ENCODE peak calls at places on chromosomes 6 and 20, in five cellular contexts. One of them, this sample, is unnamed.

GRCh38 chr6:62324817-62325216 is 38.8 kb upstream of the KHDRBS2 start:
- DNase-seq in caudate nucleus: no peak
- DNase-seq in fibroblast of the conjunctiva: no peak
- DNase-seq in activated CD4-positive, CD25-positive, alpha-beta regulatory T cell: no peak
- DNase-seq in colonic mucosa: no peak
- DNase-seq in this sample: no peak

GRCh38 chr6:129744201-129744879 is 34.4 kb upstream of the ARHGAP18 start:
- DNase-seq in caudate nucleus: no peak
- DNase-seq in fibroblast of the conjunctiva: peak; percentile 80
- DNase-seq in activated CD4-positive, CD25-positive, alpha-beta regulatory T cell: no peak
- DNase-seq in colonic mucosa: peak; percentile 23
- DNase-seq in this sample: peak; percentile 56

GRCh38 chr6:2047855-2048254 is 197.6 kb downstream of the GMDS start:
- DNase-seq in caudate nucleus: no peak
- DNase-seq in fibroblast of the conjunctiva: peak; percentile 10
- DNase-seq in activated CD4-positive, CD25-positive, alpha-beta regulatory T cell: no peak
- DNase-seq in colonic mucosa: no peak
- DNase-seq in this sample: no peak

GRCh38 chr6:14001329-14002012 is 76.7 kb downstream of the RNF182 start:
- DNase-seq in caudate nucleus: no peak
- DNase-seq in fibroblast of the conjunctiva: peak; percentile 73
- DNase-seq in activated CD4-positive, CD25-positive, alpha-beta regulatory T cell: no peak
- DNase-seq in colonic mucosa: no peak
- DNase-seq in this sample: peak; percentile 98

GRCh38 chr6:168116975-168117899 is 38.2 kb upstream of the FRMD1 start:
- DNase-seq in caudate nucleus: no peak
- DNase-seq in fibroblast of the conjunctiva: no peak
- DNase-seq in activated CD4-positive, CD25-positive, alpha-beta regulatory T cell: no peak
- DNase-seq in colonic mucosa: peak; percentile 40
- DNase-seq in this sample: no peak

GRCh38 chr20:2006452-2007381 is 12.9 kb upstream of the PDYN start:
- DNase-seq in caudate nucleus: peak; percentile 28
- DNase-seq in fibroblast of the conjunctiva: peak; percentile 9
- DNase-seq in activated CD4-positive, CD25-positive, alpha-beta regulatory T cell: no peak
- DNase-seq in colonic mucosa: no peak
- DNase-seq in this sample: no peak

GRCh38 chr6:109824105-109824504 is 133.0 kb downstream of the FIG4 start:
- DNase-seq in caudate nucleus: no peak
- DNase-seq in fibroblast of the conjunctiva: no peak
- DNase-seq in activated CD4-positive, CD25-positive, alpha-beta regulatory T cell: no peak
- DNase-seq in colonic mucosa: no peak
- DNase-seq in this sample: no peak

GRCh38 chr6:163309491-163310026 is 105.0 kb upstream of the QKI start:
- DNase-seq in caudate nucleus: no peak
- DNase-seq in fibroblast of the conjunctiva: no peak
- DNase-seq in activated CD4-positive, CD25-positive, alpha-beta regulatory T cell: no peak
- DNase-seq in colonic mucosa: no peak
- DNase-seq in this sample: no peak

GRCh38 chr6:157218371-157219198 is 104.7 kb downstream of the TMEM242 start:
- DNase-seq in caudate nucleus: no peak
- DNase-seq in fibroblast of the conjunctiva: no peak
- DNase-seq in activated CD4-positive, CD25-positive, alpha-beta regulatory T cell: no peak
- DNase-seq in colonic mucosa: peak; percentile 16
- DNase-seq in this sample: no peak

GRCh38 chr6:69974193-69974592 is 107.8 kb downstream of the COL19A1 start:
- DNase-seq in caudate nucleus: no peak
- DNase-seq in fibroblast of the conjunctiva: no peak
- DNase-seq in activated CD4-positive, CD25-positive, alpha-beta regulatory T cell: no peak
- DNase-seq in colonic mucosa: no peak
- DNase-seq in this sample: no peak

GRCh38 chr6:164185342-164185920 is 770.9 kb downstream of the QKI start:
- DNase-seq in caudate nucleus: no peak
- DNase-seq in fibroblast of the conjunctiva: no peak
- DNase-seq in activated CD4-positive, CD25-positive, alpha-beta regulatory T cell: no peak
- DNase-seq in colonic mucosa: no peak
- DNase-seq in this sample: no peak

GRCh38 chr20:46894971-46895905 is 595 bp downstream of the EYA2 start:
- DNase-seq in caudate nucleus: no peak
- DNase-seq in fibroblast of the conjunctiva: no peak
- DNase-seq in activated CD4-positive, CD25-positive, alpha-beta regulatory T cell: no peak
- DNase-seq in colonic mucosa: peak; percentile 50
- DNase-seq in this sample: no peak

GRCh38 chr6:55882731-55883595 is 7.6 kb upstream of the BMP5 start:
- DNase-seq in caudate nucleus: no peak
- DNase-seq in fibroblast of the conjunctiva: peak; percentile 79
- DNase-seq in activated CD4-positive, CD25-positive, alpha-beta regulatory T cell: no peak
- DNase-seq in colonic mucosa: no peak
- DNase-seq in this sample: peak; percentile 40

GRCh38 chr20:58640446-58640845 is 10.6 kb upstream of the STX16 start:
- DNase-seq in caudate nucleus: no peak
- DNase-seq in fibroblast of the conjunctiva: no peak
- DNase-seq in activated CD4-positive, CD25-positive, alpha-beta regulatory T cell: no peak
- DNase-seq in colonic mucosa: no peak
- DNase-seq in this sample: no peak

GRCh38 chr20:57470212-57470522 is 54.8 kb downstream of the CTCFL start:
- DNase-seq in caudate nucleus: no peak
- DNase-seq in fibroblast of the conjunctiva: no peak
- DNase-seq in activated CD4-positive, CD25-positive, alpha-beta regulatory T cell: no peak
- DNase-seq in colonic mucosa: no peak
- DNase-seq in this sample: no peak

GRCh38 chr6:135043364-135043763 is 11.3 kb downstream of the HBS1L start:
- DNase-seq in caudate nucleus: no peak
- DNase-seq in fibroblast of the conjunctiva: no peak
- DNase-seq in activated CD4-positive, CD25-positive, alpha-beta regulatory T cell: no peak
- DNase-seq in colonic mucosa: no peak
- DNase-seq in this sample: no peak

GRCh38 chr6:16762265-16762546 is 946 bp upstream of the ATXN1 start:
- DNase-seq in caudate nucleus: no peak
- DNase-seq in fibroblast of the conjunctiva: no peak
- DNase-seq in activated CD4-positive, CD25-positive, alpha-beta regulatory T cell: no peak
- DNase-seq in colonic mucosa: no peak
- DNase-seq in this sample: no peak

GRCh38 chr6:139742671-139743070 is 368.2 kb upstream of the CITED2 start:
- DNase-seq in caudate nucleus: no peak
- DNase-seq in fibroblast of the conjunctiva: no peak
- DNase-seq in activated CD4-positive, CD25-positive, alpha-beta regulatory T cell: no peak
- DNase-seq in colonic mucosa: no peak
- DNase-seq in this sample: no peak

GRCh38 chr6:132527791-132528190 is 10.3 kb upstream of the TAAR9 start:
- DNase-seq in caudate nucleus: no peak
- DNase-seq in fibroblast of the conjunctiva: no peak
- DNase-seq in activated CD4-positive, CD25-positive, alpha-beta regulatory T cell: no peak
- DNase-seq in colonic mucosa: no peak
- DNase-seq in this sample: peak; percentile 18

GRCh38 chr6:111646942-111647341 is 41.3 kb upstream of the TRAF3IP2 start:
- DNase-seq in caudate nucleus: no peak
- DNase-seq in fibroblast of the conjunctiva: peak; percentile 76
- DNase-seq in activated CD4-positive, CD25-positive, alpha-beta regulatory T cell: no peak
- DNase-seq in colonic mucosa: no peak
- DNase-seq in this sample: no peak

GRCh38 chr6:116572162-116572561 is 858 bp downstream of the RWDD1 start:
- DNase-seq in caudate nucleus: no peak
- DNase-seq in fibroblast of the conjunctiva: no peak
- DNase-seq in activated CD4-positive, CD25-positive, alpha-beta regulatory T cell: no peak
- DNase-seq in colonic mucosa: peak; percentile 41
- DNase-seq in this sample: no peak

GRCh38 chr6:129575378-129576118 is 134.4 kb downstream of the ARHGAP18 start:
- DNase-seq in caudate nucleus: no peak
- DNase-seq in fibroblast of the conjunctiva: peak; percentile 60
- DNase-seq in activated CD4-positive, CD25-positive, alpha-beta regulatory T cell: no peak
- DNase-seq in colonic mucosa: no peak
- DNase-seq in this sample: peak; percentile 24

GRCh38 chr6:102736941-102737368 is 1343.4 kb downstream of the GRIK2 start:
- DNase-seq in caudate nucleus: no peak
- DNase-seq in fibroblast of the conjunctiva: peak; percentile 61
- DNase-seq in activated CD4-positive, CD25-positive, alpha-beta regulatory T cell: no peak
- DNase-seq in colonic mucosa: no peak
- DNase-seq in this sample: no peak

GRCh38 chr6:106014930-106015329 is 71.2 kb upstream of the PRDM1 start:
- DNase-seq in caudate nucleus: no peak
- DNase-seq in fibroblast of the conjunctiva: no peak
- DNase-seq in activated CD4-positive, CD25-positive, alpha-beta regulatory T cell: no peak
- DNase-seq in colonic mucosa: no peak
- DNase-seq in this sample: no peak

GRCh38 chr6:38503032-38503784 is 136.5 kb downstream of the BTBD9 start:
- DNase-seq in caudate nucleus: no peak
- DNase-seq in fibroblast of the conjunctiva: no peak
- DNase-seq in activated CD4-positive, CD25-positive, alpha-beta regulatory T cell: no peak
- DNase-seq in colonic mucosa: no peak
- DNase-seq in this sample: no peak

GRCh38 chr6:90397929-90398674 is 101.5 kb upstream of the BACH2 start:
- DNase-seq in caudate nucleus: no peak
- DNase-seq in fibroblast of the conjunctiva: no peak
- DNase-seq in activated CD4-positive, CD25-positive, alpha-beta regulatory T cell: peak; percentile 42
- DNase-seq in colonic mucosa: no peak
- DNase-seq in this sample: no peak

GRCh38 chr6:5213851-5214507 is 46.8 kb downstream of the LYRM4 start:
- DNase-seq in caudate nucleus: no peak
- DNase-seq in fibroblast of the conjunctiva: no peak
- DNase-seq in activated CD4-positive, CD25-positive, alpha-beta regulatory T cell: no peak
- DNase-seq in colonic mucosa: no peak
- DNase-seq in this sample: peak; percentile 35